ENCODE peak calls at places on chromosomes 3 and 15, in ten cellular contexts. One of them, this sample, is unnamed.

GRCh38 chr15:70775160-70775559 is 11.8 kb upstream of the UACA start:
- DNase-seq in CD4-positive, alpha-beta T cell: no peak
- DNase-seq in posterior cingulate gyrus: no peak
- DNase-seq in GM20000: no peak
- DNase-seq in AG09309: peak; percentile 62
- DNase-seq in activated CD4-positive, CD25-positive, alpha-beta regulatory T cell treated with anti-CD3 and anti-CD28 coated beads, Interleukin-2, amount 50 U/mL, for 72 hours: no peak
- DNase-seq in cardiac fibroblast: peak; percentile 72
- DNase-seq in mammary epithelial cell: peak; percentile 53
- DNase-seq in naive thymus-derived CD4-positive, alpha-beta T cell: no peak
- DNase-seq in neural progenitor cell: no peak
- DNase-seq in this sample: no peak

GRCh38 chr3:42937334-42937733 is 31.4 kb downstream of the ZNF662 start:
- DNase-seq in CD4-positive, alpha-beta T cell: no peak
- DNase-seq in posterior cingulate gyrus: no peak
- DNase-seq in GM20000: no peak
- DNase-seq in AG09309: no peak
- DNase-seq in activated CD4-positive, CD25-positive, alpha-beta regulatory T cell treated with anti-CD3 and anti-CD28 coated beads, Interleukin-2, amount 50 U/mL, for 72 hours: no peak
- DNase-seq in cardiac fibroblast: no peak
- DNase-seq in mammary epithelial cell: no peak
- DNase-seq in naive thymus-derived CD4-positive, alpha-beta T cell: no peak
- DNase-seq in neural progenitor cell: peak; percentile 17
- DNase-seq in this sample: no peak

GRCh38 chr3:134708671-134709070 is 57.8 kb upstream of the KY start:
- DNase-seq in CD4-positive, alpha-beta T cell: no peak
- DNase-seq in posterior cingulate gyrus: no peak
- DNase-seq in GM20000: no peak
- DNase-seq in AG09309: peak; percentile 21
- DNase-seq in activated CD4-positive, CD25-positive, alpha-beta regulatory T cell treated with anti-CD3 and anti-CD28 coated beads, Interleukin-2, amount 50 U/mL, for 72 hours: no peak
- DNase-seq in cardiac fibroblast: no peak
- DNase-seq in mammary epithelial cell: no peak
- DNase-seq in naive thymus-derived CD4-positive, alpha-beta T cell: no peak
- DNase-seq in neural progenitor cell: no peak
- DNase-seq in this sample: no peak

GRCh38 chr3:194043516-194043915 is 92.4 kb upstream of the HES1 start:
- DNase-seq in CD4-positive, alpha-beta T cell: no peak
- DNase-seq in posterior cingulate gyrus: no peak
- DNase-seq in GM20000: no peak
- DNase-seq in AG09309: peak; percentile 10
- DNase-seq in activated CD4-positive, CD25-positive, alpha-beta regulatory T cell treated with anti-CD3 and anti-CD28 coated beads, Interleukin-2, amount 50 U/mL, for 72 hours: no peak
- DNase-seq in cardiac fibroblast: peak; percentile 38
- DNase-seq in mammary epithelial cell: peak; percentile 40
- DNase-seq in naive thymus-derived CD4-positive, alpha-beta T cell: no peak
- DNase-seq in neural progenitor cell: no peak
- DNase-seq in this sample: no peak

GRCh38 chr3:151753846-151754245 is 20.1 kb downstream of the AADACL2 start:
- DNase-seq in CD4-positive, alpha-beta T cell: no peak
- DNase-seq in posterior cingulate gyrus: no peak
- DNase-seq in GM20000: no peak
- DNase-seq in AG09309: no peak
- DNase-seq in activated CD4-positive, CD25-positive, alpha-beta regulatory T cell treated with anti-CD3 and anti-CD28 coated beads, Interleukin-2, amount 50 U/mL, for 72 hours: no peak
- DNase-seq in cardiac fibroblast: no peak
- DNase-seq in mammary epithelial cell: peak; percentile 31
- DNase-seq in naive thymus-derived CD4-positive, alpha-beta T cell: no peak
- DNase-seq in neural progenitor cell: no peak
- DNase-seq in this sample: no peak

GRCh38 chr3:38610436-38610835 is 39.1 kb downstream of the SCN5A start:
- DNase-seq in CD4-positive, alpha-beta T cell: no peak
- DNase-seq in posterior cingulate gyrus: no peak
- DNase-seq in GM20000: no peak
- DNase-seq in AG09309: no peak
- DNase-seq in activated CD4-positive, CD25-positive, alpha-beta regulatory T cell treated with anti-CD3 and anti-CD28 coated beads, Interleukin-2, amount 50 U/mL, for 72 hours: no peak
- DNase-seq in cardiac fibroblast: no peak
- DNase-seq in mammary epithelial cell: no peak
- DNase-seq in naive thymus-derived CD4-positive, alpha-beta T cell: no peak
- DNase-seq in neural progenitor cell: no peak
- DNase-seq in this sample: no peak

GRCh38 chr3:151281671-151282334 is 3.5 kb upstream of the P2RY14 start:
- DNase-seq in CD4-positive, alpha-beta T cell: no peak
- DNase-seq in posterior cingulate gyrus: no peak
- DNase-seq in GM20000: no peak
- DNase-seq in AG09309: no peak
- DNase-seq in activated CD4-positive, CD25-positive, alpha-beta regulatory T cell treated with anti-CD3 and anti-CD28 coated beads, Interleukin-2, amount 50 U/mL, for 72 hours: no peak
- DNase-seq in cardiac fibroblast: peak; percentile 20
- DNase-seq in mammary epithelial cell: no peak
- DNase-seq in naive thymus-derived CD4-positive, alpha-beta T cell: no peak
- DNase-seq in neural progenitor cell: no peak
- DNase-seq in this sample: no peak

GRCh38 chr3:178392553-178392952 is 143.7 kb upstream of the KCNMB2 start:
- DNase-seq in CD4-positive, alpha-beta T cell: no peak
- DNase-seq in posterior cingulate gyrus: no peak
- DNase-seq in GM20000: no peak
- DNase-seq in AG09309: peak; percentile 54
- DNase-seq in activated CD4-positive, CD25-positive, alpha-beta regulatory T cell treated with anti-CD3 and anti-CD28 coated beads, Interleukin-2, amount 50 U/mL, for 72 hours: no peak
- DNase-seq in cardiac fibroblast: peak; percentile 95
- DNase-seq in mammary epithelial cell: peak; percentile 34
- DNase-seq in naive thymus-derived CD4-positive, alpha-beta T cell: no peak
- DNase-seq in neural progenitor cell: no peak
- DNase-seq in this sample: no peak

This sample was measured in WERI-Rb-1.